ENCODE peak calls at places on chromosomes 16 and 17, in nine cellular contexts. A, S, I, P, O, N, R, T and M are unnamed samples.
A peak's percentile ranks its signal among the peaks of the same experiment; 100 is the strongest.

GRCh38 chr17:36768355-36768754 is 167.0 kb downstream of the MRM1 start:
- DNase-seq in A (no peak), S (no peak), I (no peak), P (no peak), O (no peak), N (peak; percentile 78), R (peak; percentile 58), T (no peak), M (no peak)

GRCh38 chr17:59436900-59437299 is 105.4 kb downstream of the YPEL2 start:
- DNase-seq in A (no peak), S (no peak), I (no peak), P (no peak), O (no peak), N (no peak), R (no peak), T (no peak), M (no peak)

GRCh38 chr16:58459344-58460218 is 40.4 kb upstream of the NDRG4 start:
- DNase-seq in A (peak; percentile 56), S (peak; percentile 34), I (peak; percentile 78), P (peak; percentile 43), O (no peak), N (no peak), R (no peak), T (peak; percentile 81), M (no peak)

GRCh38 chr17:80036715-80037477 is 454 bp downstream of the CCDC40 start:
- DNase-seq in A (peak; percentile 6), S (no peak), I (no peak), P (no peak), O (peak; percentile 92), N (peak; percentile 92), R (peak; percentile 82), T (peak; percentile 47), M (peak; percentile 48)

GRCh38 chr16:4945560-4946502 is 8.9 kb upstream of the PPL start:
- DNase-seq in A (no peak), S (no peak), I (peak; percentile 53), P (no peak), O (no peak), N (no peak), R (peak; percentile 79), T (no peak), M (no peak)

GRCh38 chr16:35575432-35575821 is 2116.0 kb downstream of the TP53TG3F start:
- DNase-seq in A (no peak), S (no peak), I (no peak), P (no peak), O (no peak), N (no peak), R (no peak), T (no peak), M (no peak)

GRCh38 chr17:17794382-17794781 is 42.4 kb downstream of the SREBF1 start:
- DNase-seq in A (no peak), S (no peak), I (no peak), P (no peak), O (no peak), N (no peak), R (no peak), T (no peak), M (no peak)

GRCh38 chr16:84566580-84567244 is 51.2 kb downstream of the COTL1 start:
- DNase-seq in A (no peak), S (no peak), I (no peak), P (no peak), O (no peak), N (peak; percentile 69), R (no peak), T (no peak), M (no peak)

GRCh38 chr16:964696-965395 is 5.9 kb downstream of the LMF1 start:
- DNase-seq in A (no peak), S (no peak), I (no peak), P (no peak), O (no peak), N (no peak), R (peak; percentile 64), T (peak; percentile 47), M (no peak)

GRCh38 chr17:50686494-50687199 is 21.1 kb downstream of the ANKRD40 start:
- DNase-seq in A (peak; percentile 27), S (peak; percentile 80), I (peak; percentile 89), P (peak; percentile 61), O (no peak), N (peak; percentile 35), R (peak; percentile 89), T (peak; percentile 93), M (no peak)

GRCh38 chr17:29622337-29623282 is at the start of gene CORO6:
- DNase-seq in A (no peak), S (peak; percentile 59), I (no peak), P (peak; percentile 23), O (peak; percentile 95), N (peak; percentile 97), R (peak; percentile 88), T (peak; percentile 30), M (peak; percentile 87)

GRCh38 chr16:70162041-70162451 is 11.5 kb upstream of the CLEC18C start:
- DNase-seq in A (peak; percentile 47), S (peak; percentile 34), I (no peak), P (peak; percentile 80), O (peak; percentile 9), N (peak; percentile 29), R (peak; percentile 59), T (peak; percentile 77), M (no peak)

GRCh38 chr17:14871921-14872320 is 393.2 kb downstream of the PMP22 start:
- DNase-seq in A (no peak), S (peak; percentile 66), I (no peak), P (peak; percentile 69), O (no peak), N (no peak), R (no peak), T (no peak), M (no peak)

GRCh38 chr17:80485846-80486245 is 9.4 kb upstream of the NPTX1 start:
- DNase-seq in A (no peak), S (no peak), I (no peak), P (no peak), O (no peak), N (no peak), R (no peak), T (no peak), M (no peak)

GRCh38 chr16:72182976-72183375 is 11.0 kb upstream of the PMFBP1 start:
- DNase-seq in A (no peak), S (no peak), I (no peak), P (no peak), O (no peak), N (no peak), R (no peak), T (no peak), M (no peak)

GRCh38 chr16:76108460-76108859 is 168.7 kb upstream of the CNTNAP4 start:
- DNase-seq in A (no peak), S (no peak), I (no peak), P (no peak), O (no peak), N (no peak), R (no peak), T (no peak), M (no peak)

GRCh38 chr16:22353188-22353919 is 21.1 kb downstream of the CDR2 start:
- DNase-seq in A (peak; percentile 62), S (peak; percentile 81), I (no peak), P (peak; percentile 89), O (no peak), N (no peak), R (no peak), T (peak; percentile 97), M (peak; percentile 51)

GRCh38 chr16:19119564-19119963 is 5.8 kb downstream of the ITPRIPL2 start:
- DNase-seq in A (peak; percentile 86), S (peak; percentile 83), I (peak; percentile 34), P (peak; percentile 91), O (no peak), N (no peak), R (no peak), T (peak; percentile 85), M (no peak)
- H3K4me3 ChIP-seq in A (peak overlapping the region; percentile 55), S (no peak overlapping the region), I (peak overlapping the region; percentile 32), P (peak overlapping the region; percentile 67), O (peak overlapping the region; percentile 66), N (no peak overlapping the region), R (no peak overlapping the region), T (peak overlapping the region; percentile 52), M (no peak overlapping the region)

DNA sequence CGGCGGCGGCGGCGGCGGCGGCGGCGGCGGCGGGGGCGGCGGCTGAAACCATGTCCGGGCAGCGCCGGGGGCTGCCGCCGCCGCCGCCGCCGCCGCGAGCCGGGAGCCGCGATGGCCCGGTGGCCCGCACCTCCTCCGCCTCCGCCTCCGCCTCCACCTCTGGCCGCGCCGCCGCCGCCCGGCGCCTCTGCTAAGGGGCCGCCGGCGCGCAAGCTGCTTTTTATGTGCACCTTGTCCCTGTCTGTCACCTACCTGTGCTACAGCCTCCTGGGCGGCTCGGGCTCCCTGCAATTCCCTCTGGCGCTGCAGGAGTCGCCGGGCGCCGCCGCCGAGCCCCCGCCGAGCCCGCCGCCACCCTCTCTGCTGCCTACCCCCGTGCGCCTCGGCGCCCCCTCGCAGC is 548 bp downstream of the HS3ST4 start:
- DNase-seq in A (no peak), S (no peak), I (no peak), P (no peak), O (peak; percentile 35), N (no peak), R (no peak), T (no peak), M (no peak)
- H3K27me3 ChIP-seq in A (peaks cover 30% of the 10 kb centered on the region), S (peaks cover 68% of the 10 kb centered on the region), I (peaks cover 21% of the 10 kb centered on the region), P (peaks cover 12% of the 10 kb centered on the region), O (peaks cover 58% of the 10 kb centered on the region), N (peaks cover 33% of the 10 kb centered on the region), R (no peaks in the 10 kb centered on the region), T (peaks cover 2% of the 10 kb centered on the region), M (peaks cover 4% of the 10 kb centered on the region)

DNA sequence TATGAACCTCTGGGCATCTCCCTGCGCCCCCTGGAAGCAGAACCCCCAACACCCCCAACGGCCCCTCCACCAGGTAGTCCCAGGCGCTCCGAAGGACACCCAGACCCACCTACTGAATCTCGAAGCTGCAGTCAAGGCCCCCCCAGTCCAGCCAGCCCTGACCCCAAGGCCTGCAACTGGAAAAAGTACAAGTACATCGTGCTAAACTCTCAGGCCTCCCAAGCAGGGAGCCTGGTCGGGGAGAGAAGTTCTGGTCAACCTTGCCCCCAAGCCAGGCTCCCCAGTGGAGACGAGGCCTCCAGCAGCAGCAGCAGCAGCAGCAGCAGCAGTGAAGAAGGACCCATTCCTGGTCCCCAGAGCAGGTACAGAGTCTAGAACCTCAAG is 1.5 kb downstream of the BCL6B start:
- DNase-seq in A (no peak), S (no peak), I (no peak), P (no peak), O (no peak), N (no peak), R (no peak), T (no peak), M (no peak)
- H3K4me3 ChIP-seq in A (no peak overlapping the region), S (no peak overlapping the region), I (no peak overlapping the region), P (no peak overlapping the region), O (no peak overlapping the region), N (no peak overlapping the region), R (no peak overlapping the region), T (no peak overlapping the region), M (no peak overlapping the region)

DNA sequence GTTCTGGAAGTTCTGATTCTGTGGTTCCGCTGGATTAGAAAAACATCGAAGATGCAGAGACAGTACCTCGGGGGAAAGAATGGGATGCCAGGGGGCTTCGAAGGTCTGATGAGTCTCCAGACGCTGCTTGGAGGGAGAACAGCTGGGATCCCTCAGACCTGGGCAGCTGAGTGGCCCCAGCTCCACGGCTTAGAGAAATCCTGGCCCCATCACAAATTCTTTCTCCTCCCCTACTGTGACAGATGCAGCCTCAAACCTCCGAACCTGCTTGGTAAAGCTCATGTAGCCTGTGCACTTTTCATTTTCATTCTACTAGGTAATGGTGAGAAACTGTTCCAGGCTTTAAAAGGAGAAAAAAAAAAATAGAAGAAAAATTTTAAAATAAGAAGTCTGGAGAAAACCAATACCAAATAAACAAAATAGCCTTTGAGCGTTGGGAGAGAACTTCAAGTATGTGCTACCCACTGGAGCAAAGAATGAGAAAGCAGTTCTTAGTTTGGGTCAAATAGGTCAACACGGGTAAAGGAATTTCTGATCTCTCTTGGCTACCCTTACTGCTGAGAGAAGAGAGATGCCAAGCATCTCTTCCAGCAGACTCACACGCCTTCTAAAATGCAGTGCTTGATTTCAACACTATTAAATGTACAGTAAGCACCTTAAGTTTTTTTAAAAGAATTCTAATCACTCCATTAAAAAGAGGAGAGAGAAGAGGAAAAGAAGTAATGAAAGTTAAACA is 19.9 kb downstream of the MAF start:
- DNase-seq in A (no peak), S (no peak), I (no peak), P (no peak), O (no peak), N (no peak), R (no peak), T (no peak), M (no peak)
- H3K27me3 ChIP-seq in A (no peaks in the 10 kb centered on the region), S (no peaks in the 10 kb centered on the region), I (no peaks in the 10 kb centered on the region), P (no peaks in the 10 kb centered on the region), O (no peaks in the 10 kb centered on the region), N (no peaks in the 10 kb centered on the region), R (no peaks in the 10 kb centered on the region), T (no peaks in the 10 kb centered on the region), M (peaks cover 35% of the 10 kb centered on the region)